ENCODE peak calls at places on chromosomes 2 and 18, in ten cellular contexts. One of them, this sample, is unnamed.

GRCh38 chr2:47346107-47346506 is 56.8 kb upstream of the MSH2 start:
- DNase-seq in right lobe of liver: no peak
- DNase-seq in activated naive CD4-positive, alpha-beta T cell treated with anti-CD3 and anti-CD28 coated beads, Interleukin-2, amount 10 ng/mL, durations not matched to agents 7 days and 5 days: no peak
- DNase-seq in NCI-H1930: no peak
- DNase-seq in AG04450: no peak
- DNase-seq in activated CD8-positive, alpha-beta memory T cell treated with anti-CD3 and anti-CD28 coated beads for 4 hours: no peak
- DNase-seq in mesenteric fat pad: no peak
- DNase-seq in kidney epithelial cell: no peak
- DNase-seq in neural crest cell: no peak
- DNase-seq in cardiac muscle cell: no peak
- DNase-seq in this sample: no peak

GRCh38 chr2:172943563-172943962 is 132.1 kb upstream of the MAP3K20 start:
- DNase-seq in right lobe of liver: no peak
- DNase-seq in activated naive CD4-positive, alpha-beta T cell treated with anti-CD3 and anti-CD28 coated beads, Interleukin-2, amount 10 ng/mL, durations not matched to agents 7 days and 5 days: peak; percentile 24
- DNase-seq in NCI-H1930: no peak
- DNase-seq in AG04450: no peak
- DNase-seq in activated CD8-positive, alpha-beta memory T cell treated with anti-CD3 and anti-CD28 coated beads for 4 hours: no peak
- DNase-seq in mesenteric fat pad: no peak
- DNase-seq in kidney epithelial cell: no peak
- DNase-seq in neural crest cell: no peak
- DNase-seq in cardiac muscle cell: no peak
- DNase-seq in this sample: no peak

GRCh38 chr18:71105994-71106546 is 817.2 kb downstream of the SOCS6 start:
- DNase-seq in right lobe of liver: no peak
- DNase-seq in activated naive CD4-positive, alpha-beta T cell treated with anti-CD3 and anti-CD28 coated beads, Interleukin-2, amount 10 ng/mL, durations not matched to agents 7 days and 5 days: no peak
- DNase-seq in NCI-H1930: no peak
- DNase-seq in AG04450: no peak
- DNase-seq in activated CD8-positive, alpha-beta memory T cell treated with anti-CD3 and anti-CD28 coated beads for 4 hours: no peak
- DNase-seq in mesenteric fat pad: no peak
- DNase-seq in kidney epithelial cell: no peak
- DNase-seq in neural crest cell: no peak
- DNase-seq in cardiac muscle cell: peak; percentile 26
- DNase-seq in this sample: no peak

GRCh38 chr2:101188683-101189405 is 37.7 kb upstream of the TBC1D8 start:
- DNase-seq in right lobe of liver: no peak
- DNase-seq in activated naive CD4-positive, alpha-beta T cell treated with anti-CD3 and anti-CD28 coated beads, Interleukin-2, amount 10 ng/mL, durations not matched to agents 7 days and 5 days: no peak
- DNase-seq in NCI-H1930: no peak
- DNase-seq in AG04450: no peak
- DNase-seq in activated CD8-positive, alpha-beta memory T cell treated with anti-CD3 and anti-CD28 coated beads for 4 hours: no peak
- DNase-seq in mesenteric fat pad: no peak
- DNase-seq in kidney epithelial cell: no peak
- DNase-seq in neural crest cell: peak; percentile 62
- DNase-seq in cardiac muscle cell: peak; percentile 64
- DNase-seq in this sample: no peak

GRCh38 chr18:64618390-64618789 is 469.5 kb upstream of the LINC00305 start:
- DNase-seq in right lobe of liver: no peak
- DNase-seq in activated naive CD4-positive, alpha-beta T cell treated with anti-CD3 and anti-CD28 coated beads, Interleukin-2, amount 10 ng/mL, durations not matched to agents 7 days and 5 days: no peak
- DNase-seq in NCI-H1930: no peak
- DNase-seq in AG04450: no peak
- DNase-seq in activated CD8-positive, alpha-beta memory T cell treated with anti-CD3 and anti-CD28 coated beads for 4 hours: no peak
- DNase-seq in mesenteric fat pad: no peak
- DNase-seq in kidney epithelial cell: no peak
- DNase-seq in neural crest cell: no peak
- DNase-seq in cardiac muscle cell: no peak
- DNase-seq in this sample: no peak

GRCh38 chr2:238967031-238967977 is 119.4 kb downstream of the TWIST2 start:
- DNase-seq in right lobe of liver: no peak
- DNase-seq in activated naive CD4-positive, alpha-beta T cell treated with anti-CD3 and anti-CD28 coated beads, Interleukin-2, amount 10 ng/mL, durations not matched to agents 7 days and 5 days: no peak
- DNase-seq in NCI-H1930: no peak
- DNase-seq in AG04450: no peak
- DNase-seq in activated CD8-positive, alpha-beta memory T cell treated with anti-CD3 and anti-CD28 coated beads for 4 hours: no peak
- DNase-seq in mesenteric fat pad: no peak
- DNase-seq in kidney epithelial cell: no peak
- DNase-seq in neural crest cell: no peak
- DNase-seq in cardiac muscle cell: no peak
- DNase-seq in this sample: no peak

GRCh38 chr2:133993160-133993559 is 260.7 kb upstream of the MGAT5 start:
- DNase-seq in right lobe of liver: no peak
- DNase-seq in activated naive CD4-positive, alpha-beta T cell treated with anti-CD3 and anti-CD28 coated beads, Interleukin-2, amount 10 ng/mL, durations not matched to agents 7 days and 5 days: no peak
- DNase-seq in NCI-H1930: no peak
- DNase-seq in AG04450: no peak
- DNase-seq in activated CD8-positive, alpha-beta memory T cell treated with anti-CD3 and anti-CD28 coated beads for 4 hours: no peak
- DNase-seq in mesenteric fat pad: no peak
- DNase-seq in kidney epithelial cell: no peak
- DNase-seq in neural crest cell: no peak
- DNase-seq in cardiac muscle cell: no peak
- DNase-seq in this sample: no peak

GRCh38 chr2:33665039-33665438 is 65.9 kb upstream of the FAM98A start:
- DNase-seq in right lobe of liver: no peak
- DNase-seq in activated naive CD4-positive, alpha-beta T cell treated with anti-CD3 and anti-CD28 coated beads, Interleukin-2, amount 10 ng/mL, durations not matched to agents 7 days and 5 days: no peak
- DNase-seq in NCI-H1930: no peak
- DNase-seq in AG04450: no peak
- DNase-seq in activated CD8-positive, alpha-beta memory T cell treated with anti-CD3 and anti-CD28 coated beads for 4 hours: no peak
- DNase-seq in mesenteric fat pad: no peak
- DNase-seq in kidney epithelial cell: no peak
- DNase-seq in neural crest cell: no peak
- DNase-seq in cardiac muscle cell: no peak
- DNase-seq in this sample: no peak

GRCh38 chr2:144835634-144836351 is 315.9 kb upstream of the ZEB2 start:
- DNase-seq in right lobe of liver: no peak
- DNase-seq in activated naive CD4-positive, alpha-beta T cell treated with anti-CD3 and anti-CD28 coated beads, Interleukin-2, amount 10 ng/mL, durations not matched to agents 7 days and 5 days: no peak
- DNase-seq in NCI-H1930: no peak
- DNase-seq in AG04450: no peak
- DNase-seq in activated CD8-positive, alpha-beta memory T cell treated with anti-CD3 and anti-CD28 coated beads for 4 hours: no peak
- DNase-seq in mesenteric fat pad: no peak
- DNase-seq in kidney epithelial cell: peak; percentile 44
- DNase-seq in neural crest cell: no peak
- DNase-seq in cardiac muscle cell: peak; percentile 21
- DNase-seq in this sample: no peak

GRCh38 chr18:12014521-12014920 is 33.2 kb downstream of the IMPA2 start:
- DNase-seq in right lobe of liver: no peak
- DNase-seq in activated naive CD4-positive, alpha-beta T cell treated with anti-CD3 and anti-CD28 coated beads, Interleukin-2, amount 10 ng/mL, durations not matched to agents 7 days and 5 days: no peak
- DNase-seq in NCI-H1930: no peak
- DNase-seq in AG04450: no peak
- DNase-seq in activated CD8-positive, alpha-beta memory T cell treated with anti-CD3 and anti-CD28 coated beads for 4 hours: no peak
- DNase-seq in mesenteric fat pad: no peak
- DNase-seq in kidney epithelial cell: no peak
- DNase-seq in neural crest cell: no peak
- DNase-seq in cardiac muscle cell: no peak
- DNase-seq in this sample: no peak

GRCh38 chr2:28360066-28360741 is 32.5 kb upstream of the FOSL2 start:
- DNase-seq in right lobe of liver: no peak
- DNase-seq in activated naive CD4-positive, alpha-beta T cell treated with anti-CD3 and anti-CD28 coated beads, Interleukin-2, amount 10 ng/mL, durations not matched to agents 7 days and 5 days: no peak
- DNase-seq in NCI-H1930: no peak
- DNase-seq in AG04450: no peak
- DNase-seq in activated CD8-positive, alpha-beta memory T cell treated with anti-CD3 and anti-CD28 coated beads for 4 hours: no peak
- DNase-seq in mesenteric fat pad: no peak
- DNase-seq in kidney epithelial cell: no peak
- DNase-seq in neural crest cell: no peak
- DNase-seq in cardiac muscle cell: peak; percentile 32
- DNase-seq in this sample: no peak